ENCODE peak calls at places on chromosomes 2 and 18, in five cellular contexts. M is iPS DF 19.7, C is NCI-H1105 treated with DMSO at 0.1 percent for 48 hours, J is brain microvascular endothelial cell, E is fibroblast of the conjunctiva. Z is an unnamed sample.

GRCh38 chr2:174593574-174594203 is 3.9 kb downstream of the WIPF1 start:
- DNase-seq in M (no peak), C (no peak), J (peak), E (peak), Z (peak)

GRCh38 chr18:13159579-13159978 is 59.0 kb upstream of the LDLRAD4 start:
- DNase-seq in M (peak), C (peak), J (peak), E (peak), Z (peak)

GRCh38 chr2:88545118-88545517 is 82.1 kb downstream of the EIF2AK3 start:
- DNase-seq in M (no peak), C (no peak), J (peak), E (no peak), Z (no peak)

GRCh38 chr2:46879511-46879910 is 36.1 kb downstream of the MCFD2 start:
- DNase-seq in M (no peak), C (no peak), J (no peak), E (no peak), Z (no peak)

GRCh38 chr2:215784371-215784783 is 229.0 kb downstream of the MREG start:
- DNase-seq in M (no peak), C (no peak), J (peak), E (peak), Z (no peak)

GRCh38 chr2:10331033-10331701 is 28.5 kb downstream of the HPCAL1 start:
- DNase-seq in M (no peak), C (no peak), J (no peak), E (peak), Z (no peak)

GRCh38 chr2:128379021-128380005 is 60.6 kb upstream of the HS6ST1 start:
- DNase-seq in M (no peak), C (no peak), J (peak), E (peak), Z (no peak)

GRCh38 chr2:32627441-32627900 is 379 bp upstream of the TTC27 start:
- DNase-seq in M (no peak), C (no peak), J (peak), E (peak), Z (no peak)

GRCh38 chr2:237492137-237492890 is 5.3 kb downstream of the MLPH start:
- DNase-seq in M (no peak), C (no peak), J (no peak), E (no peak), Z (no peak)

GRCh38 chr2:230861564-230862255 is 3.0 kb upstream of the ITM2C start:
- DNase-seq in M (no peak), C (no peak), J (no peak), E (no peak), Z (no peak)

GRCh38 chr18:55731594-55732042 is 143.6 kb upstream of the TCF4 start:
- DNase-seq in M (no peak), C (no peak), J (peak), E (no peak), Z (no peak)

GRCh38 chr2:175823291-175824073 is 178.6 kb downstream of the LNPK start:
- DNase-seq in M (no peak), C (no peak), J (no peak), E (no peak), Z (no peak)

GRCh38 chr18:23422751-23423418 is 30.2 kb upstream of the RIOK3 start:
- DNase-seq in M (no peak), C (peak), J (peak), E (no peak), Z (no peak)

GRCh38 chr18:44818668-44819403 is 138.1 kb downstream of the SETBP1 start:
- DNase-seq in M (no peak), C (no peak), J (no peak), E (no peak), Z (no peak)